ENCODE peak calls at places on chromosomes 7 and 10, in six cellular contexts. One of them, this sample, is unnamed.

GRCh38 chr10:13816195-13816926 is 229.6 kb downstream of the PRPF18 start:
- DNase-seq in pancreas: peak
- DNase-seq in astrocyte: peak
- DNase-seq in thoracic aorta: no peak
- DNase-seq in uterus: peak
- DNase-seq in HCT116: no peak
- DNase-seq in this sample: no peak

GRCh38 chr7:66640802-66641525 is 12.3 kb downstream of the KCTD7 start:
- DNase-seq in pancreas: no peak
- DNase-seq in astrocyte: no peak
- DNase-seq in thoracic aorta: no peak
- DNase-seq in uterus: no peak
- DNase-seq in HCT116: no peak
- DNase-seq in this sample: no peak

GRCh38 chr10:47092822-47093221 is 181.6 kb downstream of the PTPN20 start:
- DNase-seq in pancreas: no peak
- DNase-seq in astrocyte: no peak
- DNase-seq in thoracic aorta: no peak
- DNase-seq in uterus: no peak
- DNase-seq in HCT116: no peak
- DNase-seq in this sample: no peak

GRCh38 chr10:97549587-97550322 is 22.8 kb upstream of the ANKRD2 start:
- DNase-seq in pancreas: no peak
- DNase-seq in astrocyte: no peak
- DNase-seq in thoracic aorta: no peak
- DNase-seq in uterus: peak
- DNase-seq in HCT116: no peak
- DNase-seq in this sample: no peak

GRCh38 chr10:87622290-87623004 is 37.2 kb upstream of the PAPSS2 start:
- DNase-seq in pancreas: no peak
- DNase-seq in astrocyte: no peak
- DNase-seq in thoracic aorta: no peak
- DNase-seq in uterus: no peak
- DNase-seq in HCT116: no peak
- DNase-seq in this sample: no peak

GRCh38 chr7:131238260-131238940 is 89.3 kb upstream of the MKLN1 start:
- DNase-seq in pancreas: no peak
- DNase-seq in astrocyte: peak
- DNase-seq in thoracic aorta: no peak
- DNase-seq in uterus: no peak
- DNase-seq in HCT116: no peak
- DNase-seq in this sample: no peak

GRCh38 chr10:92847185-92847864 is 995 bp upstream of the EXOC6 start:
- DNase-seq in pancreas: no peak
- DNase-seq in astrocyte: no peak
- DNase-seq in thoracic aorta: no peak
- DNase-seq in uterus: no peak
- DNase-seq in HCT116: no peak
- DNase-seq in this sample: no peak

GRCh38 chr7:50828801-50829200 is 46.1 kb upstream of the GRB10 start:
- DNase-seq in pancreas: no peak
- DNase-seq in astrocyte: no peak
- DNase-seq in thoracic aorta: no peak
- DNase-seq in uterus: no peak
- DNase-seq in HCT116: no peak
- DNase-seq in this sample: no peak

GRCh38 chr7:128131115-128131514 is 99.9 kb upstream of the LRRC4 start:
- DNase-seq in pancreas: no peak
- DNase-seq in astrocyte: no peak
- DNase-seq in thoracic aorta: no peak
- DNase-seq in uterus: no peak
- DNase-seq in HCT116: no peak
- DNase-seq in this sample: no peak

GRCh38 chr10:52316005-52316404 is 1.9 kb downstream of the DKK1 start:
- DNase-seq in pancreas: no peak
- DNase-seq in astrocyte: peak
- DNase-seq in thoracic aorta: no peak
- DNase-seq in uterus: no peak
- DNase-seq in HCT116: no peak
- DNase-seq in this sample: no peak

GRCh38 chr10:15228426-15228825 is 59.9 kb upstream of the NMT2 start:
- DNase-seq in pancreas: no peak
- DNase-seq in astrocyte: no peak
- DNase-seq in thoracic aorta: no peak
- DNase-seq in uterus: no peak
- DNase-seq in HCT116: no peak
- DNase-seq in this sample: no peak

GRCh38 chr10:15223174-15223573 is 54.7 kb upstream of the NMT2 start:
- DNase-seq in pancreas: no peak
- DNase-seq in astrocyte: peak
- DNase-seq in thoracic aorta: no peak
- DNase-seq in uterus: no peak
- DNase-seq in HCT116: no peak
- DNase-seq in this sample: no peak

GRCh38 chr10:15227611-15228372 is 59.3 kb upstream of the NMT2 start:
- DNase-seq in pancreas: no peak
- DNase-seq in astrocyte: peak
- DNase-seq in thoracic aorta: no peak
- DNase-seq in uterus: no peak
- DNase-seq in HCT116: no peak
- DNase-seq in this sample: no peak

GRCh38 chr10:15224948-15225347 is 56.5 kb upstream of the NMT2 start:
- DNase-seq in pancreas: no peak
- DNase-seq in astrocyte: no peak
- DNase-seq in thoracic aorta: no peak
- DNase-seq in uterus: no peak
- DNase-seq in HCT116: no peak
- DNase-seq in this sample: no peak

DNA sequence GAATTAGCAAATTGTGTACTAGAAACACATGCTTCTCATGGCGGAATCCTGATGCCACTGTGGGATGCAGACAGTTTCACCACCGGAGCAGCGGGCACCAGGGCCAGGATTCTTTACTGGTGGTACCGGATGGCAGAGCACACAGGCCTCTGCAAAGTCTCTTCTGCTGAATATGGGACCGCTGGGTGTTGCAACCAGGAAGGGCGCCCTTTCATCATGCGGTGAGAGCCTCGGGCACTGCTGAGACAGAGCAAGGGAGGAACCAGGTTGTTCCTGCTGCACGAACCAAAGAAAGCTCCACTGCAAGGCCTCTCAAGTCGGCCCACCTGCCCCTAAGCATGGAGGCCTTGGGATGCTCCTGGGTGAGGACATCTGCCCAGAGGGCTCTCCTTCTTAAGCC is 57.0 kb upstream of the NMT2 start:
- DNase-seq in pancreas: no peak
- DNase-seq in astrocyte: no peak
- DNase-seq in thoracic aorta: no peak
- DNase-seq in uterus: no peak
- DNase-seq in HCT116: no peak
- DNase-seq in this sample: no peak
- H3K4me3 ChIP-seq in pancreas: no peak
- H3K4me3 ChIP-seq in astrocyte: no peak
- H3K4me3 ChIP-seq in thoracic aorta: no peak
- H3K4me3 ChIP-seq in uterus: no peak
- H3K4me3 ChIP-seq in HCT116: no peak
- H3K4me3 ChIP-seq in this sample: no peak

DNA sequence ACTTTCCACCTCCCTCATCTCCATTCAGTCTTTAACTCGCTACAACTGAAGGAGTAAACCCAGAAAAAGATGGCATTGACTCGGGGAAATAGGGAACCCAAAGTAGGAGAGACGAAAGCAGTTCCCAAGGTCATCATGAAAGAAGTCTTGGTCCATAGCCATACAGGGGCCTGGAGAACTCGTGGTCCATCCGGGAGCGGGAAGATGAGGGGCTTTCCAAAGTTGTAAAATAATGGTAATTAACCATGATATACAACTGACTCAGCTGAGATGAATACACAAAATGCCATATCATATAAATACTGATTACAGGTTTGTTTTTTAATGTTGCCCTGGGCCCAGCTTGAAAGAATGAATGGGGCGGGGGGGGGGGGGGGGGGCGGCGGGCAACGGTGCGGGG is 32.3 kb downstream of the RBM17 start:
- DNase-seq in pancreas: no peak
- DNase-seq in astrocyte: no peak
- DNase-seq in thoracic aorta: no peak
- DNase-seq in uterus: no peak
- DNase-seq in HCT116: no peak
- DNase-seq in this sample: no peak
- H3K27ac ChIP-seq in pancreas: no peak
- H3K27ac ChIP-seq in astrocyte: no peak
- H3K27ac ChIP-seq in thoracic aorta: peak
- H3K27ac ChIP-seq in uterus: peak
- H3K27ac ChIP-seq in HCT116: no peak
- H3K27ac ChIP-seq in this sample: no peak

DNA sequence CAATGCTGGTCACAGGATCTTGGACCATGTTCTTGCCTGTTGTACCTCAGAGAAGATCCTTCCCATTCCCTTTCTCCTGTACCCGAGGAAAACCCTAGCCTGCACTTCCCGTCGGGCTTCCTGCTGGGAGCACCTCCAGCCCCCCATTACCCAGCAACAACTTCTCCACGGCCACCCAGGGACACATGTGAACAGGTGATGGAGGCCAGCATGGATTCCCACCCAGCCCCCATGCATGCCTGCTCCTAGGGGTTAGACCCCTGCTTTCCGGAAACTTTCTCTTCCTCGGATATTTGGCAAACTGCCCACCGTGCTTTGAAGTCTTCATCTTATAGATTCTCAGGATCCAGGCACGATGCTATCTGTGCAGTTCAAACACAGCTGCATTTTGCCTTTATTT is 67.3 kb downstream of the CALML3 start:
- DNase-seq in pancreas: no peak
- DNase-seq in astrocyte: no peak
- DNase-seq in thoracic aorta: no peak
- DNase-seq in uterus: no peak
- DNase-seq in HCT116: no peak
- DNase-seq in this sample: no peak
- H3K4me3 ChIP-seq in pancreas: no peak
- H3K4me3 ChIP-seq in astrocyte: no peak
- H3K4me3 ChIP-seq in thoracic aorta: no peak
- H3K4me3 ChIP-seq in uterus: no peak
- H3K4me3 ChIP-seq in HCT116: no peak
- H3K4me3 ChIP-seq in this sample: no peak

GRCh38 chr7:23249486-23249885 is 2.9 kb downstream of the GPNMB start:
- DNase-seq in pancreas: no peak
- DNase-seq in astrocyte: no peak
- DNase-seq in thoracic aorta: no peak
- DNase-seq in uterus: no peak
- DNase-seq in HCT116: no peak
- DNase-seq in this sample: no peak
- H3K27ac ChIP-seq in pancreas: no peak
- H3K27ac ChIP-seq in astrocyte: no peak
- H3K27ac ChIP-seq in thoracic aorta: no peak
- H3K27ac ChIP-seq in uterus: no peak
- H3K27ac ChIP-seq in HCT116: no peak
- H3K27ac ChIP-seq in this sample: no peak

This sample was measured in CD4-positive, alpha-beta memory T cell.